ENCODE peak calls at places on chromosomes 2 and 18, in six cellular contexts. One of them, this sample, is unnamed. For H3K4me1, the result is how much of the 10 kb centered on the place peaks cover.

GRCh38 chr2:241410739-241411176 is 54.7 kb downstream of the FARP2 start:
- DNase-seq in HCT116: peak
- DNase-seq in uterus: no peak
- DNase-seq in ovary: no peak
- DNase-seq in right lobe of liver: no peak
- DNase-seq in sigmoid colon: no peak
- DNase-seq in this sample: no peak

GRCh38 chr18:27871731-27872130 is 305.2 kb downstream of the CDH2 start:
- DNase-seq in HCT116: no peak
- DNase-seq in uterus: no peak
- DNase-seq in ovary: no peak
- DNase-seq in right lobe of liver: no peak
- DNase-seq in sigmoid colon: no peak
- DNase-seq in this sample: no peak

GRCh38 chr2:28981016-28981441 is at the start of gene TOGARAM2:
- DNase-seq in HCT116: no peak
- DNase-seq in uterus: peak
- DNase-seq in ovary: peak
- DNase-seq in right lobe of liver: no peak
- DNase-seq in sigmoid colon: peak
- DNase-seq in this sample: no peak

GRCh38 chr18:66136039-66136438 is 385.2 kb downstream of the CDH7 start:
- DNase-seq in HCT116: no peak
- DNase-seq in uterus: no peak
- DNase-seq in ovary: no peak
- DNase-seq in right lobe of liver: no peak
- DNase-seq in sigmoid colon: no peak
- DNase-seq in this sample: no peak

GRCh38 chr18:67385455-67385854 is 131.1 kb downstream of the DSEL start:
- DNase-seq in HCT116: no peak
- DNase-seq in uterus: no peak
- DNase-seq in ovary: no peak
- DNase-seq in right lobe of liver: no peak
- DNase-seq in sigmoid colon: no peak
- DNase-seq in this sample: no peak

GRCh38 chr2:55302241-55302640 is 33.2 kb upstream of the MTIF2 start:
- DNase-seq in HCT116: no peak
- DNase-seq in uterus: no peak
- DNase-seq in ovary: no peak
- DNase-seq in right lobe of liver: no peak
- DNase-seq in sigmoid colon: no peak
- DNase-seq in this sample: no peak

GRCh38 chr2:127570282-127571250 is 35.1 kb downstream of the MYO7B start:
- DNase-seq in HCT116: no peak
- DNase-seq in uterus: peak
- DNase-seq in ovary: peak
- DNase-seq in right lobe of liver: no peak
- DNase-seq in sigmoid colon: peak
- DNase-seq in this sample: peak

GRCh38 chr2:14944562-14945346 is 312.2 kb downstream of the LRATD1 start:
- DNase-seq in HCT116: peak
- DNase-seq in uterus: no peak
- DNase-seq in ovary: no peak
- DNase-seq in right lobe of liver: no peak
- DNase-seq in sigmoid colon: no peak
- DNase-seq in this sample: no peak

GRCh38 chr2:241508240-241508509 is 209 bp downstream of the STK25 start:
- DNase-seq in HCT116: no peak
- DNase-seq in uterus: no peak
- DNase-seq in ovary: no peak
- DNase-seq in right lobe of liver: no peak
- DNase-seq in sigmoid colon: no peak
- DNase-seq in this sample: no peak

GRCh38 chr2:223464071-223464470 is 138.1 kb downstream of the SCG2 start:
- DNase-seq in HCT116: no peak
- DNase-seq in uterus: no peak
- DNase-seq in ovary: no peak
- DNase-seq in right lobe of liver: no peak
- DNase-seq in sigmoid colon: no peak
- DNase-seq in this sample: no peak

GRCh38 chr2:54074636-54075341 is 40.6 kb upstream of the ACYP2 start:
- DNase-seq in HCT116: no peak
- DNase-seq in uterus: no peak
- DNase-seq in ovary: no peak
- DNase-seq in right lobe of liver: no peak
- DNase-seq in sigmoid colon: no peak
- DNase-seq in this sample: no peak

GRCh38 chr2:179595284-179595683 is 266.1 kb downstream of the ZNF385B start:
- DNase-seq in HCT116: no peak
- DNase-seq in uterus: no peak
- DNase-seq in ovary: no peak
- DNase-seq in right lobe of liver: peak
- DNase-seq in sigmoid colon: no peak
- DNase-seq in this sample: no peak

GRCh38 chr18:49756135-49756534 is 57.2 kb downstream of the ACAA2 start:
- DNase-seq in HCT116: no peak
- DNase-seq in uterus: no peak
- DNase-seq in ovary: no peak
- DNase-seq in right lobe of liver: no peak
- DNase-seq in sigmoid colon: no peak
- DNase-seq in this sample: no peak

GRCh38 chr18:58640428-58640805 is 11.5 kb upstream of the ALPK2 start:
- DNase-seq in HCT116: no peak
- DNase-seq in uterus: no peak
- DNase-seq in ovary: no peak
- DNase-seq in right lobe of liver: no peak
- DNase-seq in sigmoid colon: no peak
- DNase-seq in this sample: no peak

GRCh38 chr2:229852565-229852964 is 69.2 kb downstream of the TRIP12 start:
- DNase-seq in HCT116: no peak
- DNase-seq in uterus: no peak
- DNase-seq in ovary: no peak
- DNase-seq in right lobe of liver: peak
- DNase-seq in sigmoid colon: no peak
- DNase-seq in this sample: peak

GRCh38 chr2:209661286-209661685 is 110.3 kb upstream of the UNC80 start:
- DNase-seq in HCT116: no peak
- DNase-seq in uterus: no peak
- DNase-seq in ovary: no peak
- DNase-seq in right lobe of liver: no peak
- DNase-seq in sigmoid colon: no peak
- DNase-seq in this sample: no peak

GRCh38 chr2:135744761-135745314 is 3.2 kb downstream of the UBXN4 start:
- DNase-seq in HCT116: no peak
- DNase-seq in uterus: no peak
- DNase-seq in ovary: no peak
- DNase-seq in right lobe of liver: no peak
- DNase-seq in sigmoid colon: no peak
- DNase-seq in this sample: peak

GRCh38 chr2:135742307-135742838 is 718 bp downstream of the UBXN4 start:
- DNase-seq in HCT116: no peak
- DNase-seq in uterus: peak
- DNase-seq in ovary: no peak
- DNase-seq in right lobe of liver: peak
- DNase-seq in sigmoid colon: no peak
- DNase-seq in this sample: no peak

GRCh38 chr2:135743860-135744259 is 2.2 kb downstream of the UBXN4 start:
- DNase-seq in HCT116: no peak
- DNase-seq in uterus: no peak
- DNase-seq in ovary: no peak
- DNase-seq in right lobe of liver: no peak
- DNase-seq in sigmoid colon: no peak
- DNase-seq in this sample: no peak

GRCh38 chr2:135741043-135741394 is 636 bp upstream of the UBXN4 start:
- DNase-seq in HCT116: no peak
- DNase-seq in uterus: no peak
- DNase-seq in ovary: no peak
- DNase-seq in right lobe of liver: no peak
- DNase-seq in sigmoid colon: no peak
- DNase-seq in this sample: no peak

GRCh38 chr2:135741395-135742306 is at the start of gene UBXN4:
- DNase-seq in HCT116: peak
- DNase-seq in uterus: peak
- DNase-seq in ovary: peak
- DNase-seq in right lobe of liver: peak
- DNase-seq in sigmoid colon: peak
- DNase-seq in this sample: peak
- TF ChIP-seq POLR2A in HCT116: peak
- TF ChIP-seq POLR2A in uterus: peak
- TF ChIP-seq POLR2A in ovary: peak
- TF ChIP-seq POLR2A in right lobe of liver: peak
- TF ChIP-seq POLR2A in sigmoid colon: peak
- TF ChIP-seq POLR2A in this sample: peak

DNA sequence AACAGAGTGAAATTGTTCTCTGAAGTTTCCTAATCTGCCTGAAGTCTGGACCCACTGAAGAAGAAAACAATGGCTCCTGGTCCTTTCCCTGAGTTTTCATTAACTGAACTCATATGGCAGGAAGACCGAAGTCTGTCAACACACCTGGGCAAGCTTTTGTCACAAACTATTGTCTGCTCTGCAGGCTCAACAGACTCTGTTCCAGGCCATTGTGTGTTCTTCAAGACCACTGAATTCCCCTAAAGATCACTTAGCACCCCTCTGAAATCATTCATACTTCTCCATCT is 6.6 kb upstream of the TMEM37 start:
- DNase-seq in HCT116: no peak
- DNase-seq in uterus: no peak
- DNase-seq in ovary: no peak
- DNase-seq in right lobe of liver: no peak
- DNase-seq in sigmoid colon: no peak
- DNase-seq in this sample: no peak
- H3K4me1 ChIP-seq in HCT116: under half
- H3K4me1 ChIP-seq in uterus: under half
- H3K4me1 ChIP-seq in ovary: under half
- H3K4me1 ChIP-seq in right lobe of liver: under half
- H3K4me1 ChIP-seq in sigmoid colon: under half
- H3K4me1 ChIP-seq in this sample: under half

DNA sequence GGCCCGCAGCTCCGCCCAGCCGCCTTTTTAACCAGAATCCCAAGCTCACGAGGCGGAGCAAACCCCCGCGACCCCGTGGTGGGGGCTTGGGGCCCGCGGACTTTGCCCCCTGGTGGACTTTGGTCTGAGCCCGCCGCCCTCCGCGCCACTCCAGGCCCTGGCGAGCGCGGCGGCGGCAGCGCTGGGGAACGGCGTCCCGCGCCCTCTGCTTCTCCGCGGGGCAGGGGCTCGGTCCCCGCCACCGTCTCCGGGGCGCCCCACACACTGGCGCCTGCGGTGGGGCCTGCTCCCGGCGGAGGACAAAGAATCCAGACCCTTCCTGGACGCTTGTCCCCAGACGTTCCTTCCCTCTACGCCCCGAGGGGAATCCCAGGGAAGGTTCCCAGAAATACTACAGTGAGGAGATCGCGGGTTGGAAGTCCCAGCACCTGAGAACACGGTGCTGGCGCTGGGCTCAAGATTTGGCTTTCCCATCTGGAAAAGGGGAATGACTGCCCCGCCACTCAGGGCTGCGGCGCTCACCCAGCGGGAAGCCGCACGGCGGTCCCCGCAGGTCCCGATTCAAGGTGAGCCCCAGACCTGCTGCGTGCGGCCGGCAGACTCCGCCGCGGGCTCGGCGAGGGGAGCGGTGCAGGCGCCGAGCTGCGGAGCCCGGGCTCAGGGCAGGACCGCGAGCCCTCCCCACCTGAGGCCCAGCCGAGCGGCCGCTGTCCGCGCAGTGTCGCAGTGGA is at the start of gene HAAO:
- DNase-seq in HCT116: no peak
- DNase-seq in uterus: peak
- DNase-seq in ovary: peak
- DNase-seq in right lobe of liver: no peak
- DNase-seq in sigmoid colon: peak
- DNase-seq in this sample: peak
- TF ChIP-seq CTCF in HCT116: no peak
- TF ChIP-seq CTCF in uterus: no peak
- TF ChIP-seq CTCF in ovary: peak
- TF ChIP-seq CTCF in right lobe of liver: no peak
- TF ChIP-seq CTCF in sigmoid colon: no peak
- TF ChIP-seq CTCF in this sample: no peak

GRCh38 chr2:197310271-197310939 is at the start of gene ANKRD44:
- DNase-seq in HCT116: peak
- DNase-seq in uterus: peak
- DNase-seq in ovary: peak
- DNase-seq in right lobe of liver: peak
- DNase-seq in sigmoid colon: peak
- DNase-seq in this sample: peak
- TF ChIP-seq POLR2A in HCT116: no peak
- TF ChIP-seq POLR2A in uterus: peak
- TF ChIP-seq POLR2A in ovary: peak
- TF ChIP-seq POLR2A in right lobe of liver: peak
- TF ChIP-seq POLR2A in sigmoid colon: peak
- TF ChIP-seq POLR2A in this sample: no peak

GRCh38 chr2:197292614-197293013 is 18.0 kb downstream of the ANKRD44 start:
- DNase-seq in HCT116: no peak
- DNase-seq in uterus: no peak
- DNase-seq in ovary: no peak
- DNase-seq in right lobe of liver: no peak
- DNase-seq in sigmoid colon: no peak
- DNase-seq in this sample: no peak
- H3K4me1 ChIP-seq in HCT116: under half
- H3K4me1 ChIP-seq in uterus: under half
- H3K4me1 ChIP-seq in ovary: under half
- H3K4me1 ChIP-seq in right lobe of liver: under half
- H3K4me1 ChIP-seq in sigmoid colon: under half
- H3K4me1 ChIP-seq in this sample: under half

This sample was measured in spleen.